ENCODE peak calls at places on chromosome 12, in five cellular contexts. O is Right ventricle myocardium superior, K is AG09319, P is EL, S is aorta. R is an unnamed sample.

GRCh38 chr12:56884421-56884820 is 49.8 kb downstream of the SDR9C7 start:
- DNase-seq in O (no peak), K (no peak), P (no peak), S (no peak), R (peak; percentile 6)

GRCh38 chr12:34396006-34396860 is 373.9 kb downstream of the ALG10 start:
- DNase-seq in O (peak; percentile 11), K (no peak), P (no peak), S (peak; percentile 67), R (no peak)

GRCh38 chr12:84150226-84150625 is 762.4 kb downstream of the SLC6A15 start:
- DNase-seq in O (no peak), K (no peak), P (no peak), S (no peak), R (no peak)

GRCh38 chr12:75611041-75611440 is 99.6 kb upstream of the KRR1 start:
- DNase-seq in O (no peak), K (no peak), P (no peak), S (no peak), R (no peak)

GRCh38 chr12:121376754-121377697 is 22.9 kb upstream of the RNF34 start:
- DNase-seq in O (no peak), K (no peak), P (no peak), S (no peak), R (no peak)

GRCh38 chr12:46958093-46958492 is 121.3 kb upstream of the PCED1B start:
- DNase-seq in O (no peak), K (no peak), P (no peak), S (no peak), R (no peak)

GRCh38 chr12:95385646-95386045 is 88.3 kb upstream of the METAP2 start:
- DNase-seq in O (no peak), K (peak; percentile 28), P (peak; percentile 16), S (no peak), R (peak; percentile 66)

GRCh38 chr12:123747309-123747708 is 14.8 kb upstream of the DNAH10 start:
- DNase-seq in O (no peak), K (no peak), P (no peak), S (no peak), R (no peak)

GRCh38 chr12:3431685-3432084 is 59.3 kb upstream of the PRMT8 start:
- DNase-seq in O (no peak), K (no peak), P (no peak), S (no peak), R (no peak)

GRCh38 chr12:124906606-124907261 is 7.7 kb downstream of the UBC start:
- DNase-seq in O (peak; percentile 76), K (peak; percentile 76), P (peak; percentile 87), S (peak; percentile 85), R (peak; percentile 90)

GRCh38 chr12:34286483-34286882 is 264.2 kb downstream of the ALG10 start:
- DNase-seq in O (no peak), K (no peak), P (no peak), S (no peak), R (no peak)

GRCh38 chr12:92208613-92209121 is 63.0 kb upstream of the BTG1 start:
- DNase-seq in O (no peak), K (no peak), P (peak; percentile 10), S (no peak), R (no peak)

GRCh38 chr12:57793920-57794319 is 11.3 kb downstream of the TSFM start:
- DNase-seq in O (no peak), K (no peak), P (peak; percentile 84), S (no peak), R (no peak)

GRCh38 chr12:56315256-56315625 is 547 bp downstream of the CNPY2 start:
- DNase-seq in O (no peak), K (no peak), P (no peak), S (no peak), R (no peak)

GRCh38 chr12:19316420-19316819 is 122.9 kb upstream of the AEBP2 start:
- DNase-seq in O (no peak), K (no peak), P (peak; percentile 8), S (no peak), R (no peak)

GRCh38 chr12:121883315-121883660 is 5.3 kb upstream of the PSMD9 start:
- DNase-seq in O (no peak), K (no peak), P (no peak), S (no peak), R (no peak)

GRCh38 chr12:24615967-24616411 is 332.9 kb downstream of the BCAT1 start:
- DNase-seq in O (no peak), K (no peak), P (peak; percentile 65), S (no peak), R (no peak)

GRCh38 chr12:116524964-116525379 is 34.2 kb upstream of the MAP1LC3B2 start:
- DNase-seq in O (no peak), K (no peak), P (peak; percentile 82), S (no peak), R (peak; percentile 63)

GRCh38 chr12:123344086-123344485 is 20.6 kb downstream of the SBNO1 start:
- DNase-seq in O (no peak), K (no peak), P (no peak), S (no peak), R (no peak)

GRCh38 chr12:76014007-76014406 is 17.6 kb downstream of the PHLDA1 start:
- DNase-seq in O (no peak), K (no peak), P (no peak), S (no peak), R (no peak)

GRCh38 chr12:115129727-115130126 is 445.8 kb upstream of the TBX3 start:
- DNase-seq in O (no peak), K (no peak), P (no peak), S (no peak), R (no peak)